ENCODE peak calls at places on chromosomes 13 and 19, in four cellular contexts. K, D, V and J are unnamed samples.

GRCh38 chr19:14361824-14362223 is 19.4 kb upstream of the ADGRE5 start:
- DNase-seq in K (peak; percentile 89), V (peak; percentile 75), D (peak; percentile 83), J (no peak)

GRCh38 chr13:23753523-23753922 is 135.7 kb downstream of the MIPEP start:
- DNase-seq in V (no peak), D (no peak), K (peak; percentile 47), J (peak; percentile 68)

GRCh38 chr13:112771877-112772538 is 82.2 kb downstream of the ATP11A start:
- DNase-seq in K (no peak), D (no peak), V (no peak), J (no peak)

GRCh38 chr19:1153891-1154730 is 20.0 kb downstream of the SBNO2 start:
- DNase-seq in K (no peak), V (no peak), D (no peak), J (no peak)

GRCh38 chr13:39588384-39588783 is 14.6 kb downstream of the LHFPL6 start:
- DNase-seq in V (no peak), D (no peak), K (no peak), J (peak; percentile 54)

GRCh38 chr19:38663156-38663651 is 15.8 kb downstream of the ACTN4 start:
- DNase-seq in K (no peak), D (no peak), V (no peak), J (no peak)

GRCh38 chr13:110978390-110978789 is 63.5 kb upstream of the ANKRD10 start:
- DNase-seq in D (no peak), K (no peak), V (no peak), J (peak; percentile 34)

GRCh38 chr19:42166336-42166735 is 34.1 kb upstream of the POU2F2 start:
- DNase-seq in D (no peak), V (no peak), K (no peak), J (no peak)

GRCh38 chr19:54172413-54172763 is 572 bp downstream of the TMC4 start:
- DNase-seq in V (no peak), K (no peak), D (no peak), J (no peak)

GRCh38 chr19:18439025-18439909 is 1.3 kb upstream of the ISYNA1 start:
- DNase-seq in V (no peak), K (no peak), D (no peak), J (peak; percentile 77)

GRCh38 chr13:82147526-82147925 is 1734.7 kb downstream of the SLITRK1 start:
- DNase-seq in K (no peak), V (no peak), D (no peak), J (no peak)

GRCh38 chr19:56476671-56477428 is at the start of gene ZNF667:
- DNase-seq in K (peak; percentile 52), D (no peak), V (no peak), J (peak; percentile 59)

GRCh38 chr19:49502866-49503581 is 6.8 kb downstream of the RPS11 start:
- DNase-seq in V (no peak), K (no peak), D (peak; percentile 46), J (peak; percentile 81)

GRCh38 chr13:106155411-106155810 is 380.1 kb downstream of the EFNB2 start:
- DNase-seq in K (no peak), D (no peak), V (no peak), J (peak; percentile 79)

GRCh38 chr13:94978516-94978915 is 266.2 kb upstream of the SOX21 start:
- DNase-seq in V (no peak), D (no peak), K (no peak), J (no peak)

GRCh38 chr19:13055213-13056051 is 47.2 kb downstream of the LYL1 start:
- DNase-seq in V (peak; percentile 80), K (peak; percentile 76), D (peak; percentile 67), J (peak; percentile 89)

GRCh38 chr13:35855531-35856019 is 275.6 kb downstream of the DCLK1 start:
- DNase-seq in V (peak; percentile 66), D (peak; percentile 97), K (peak; percentile 99), J (no peak)

GRCh38 chr13:48727252-48728011 is 73.7 kb downstream of the CYSLTR2 start:
- DNase-seq in V (no peak), D (no peak), K (no peak), J (peak; percentile 70)

GRCh38 chr13:111393221-111393790 is 72.9 kb downstream of the TEX29 start:
- DNase-seq in V (no peak), D (no peak), K (peak; percentile 65), J (no peak)

GRCh38 chr19:530133-531008 is 1.2 kb upstream of the CDC34 start:
- DNase-seq in D (no peak), K (no peak), V (no peak), J (no peak)

GRCh38 chr19:51719251-51719901 is 4.4 kb downstream of the HAS1 start:
- DNase-seq in V (peak; percentile 69), D (peak; percentile 62), K (no peak), J (no peak)

DNA sequence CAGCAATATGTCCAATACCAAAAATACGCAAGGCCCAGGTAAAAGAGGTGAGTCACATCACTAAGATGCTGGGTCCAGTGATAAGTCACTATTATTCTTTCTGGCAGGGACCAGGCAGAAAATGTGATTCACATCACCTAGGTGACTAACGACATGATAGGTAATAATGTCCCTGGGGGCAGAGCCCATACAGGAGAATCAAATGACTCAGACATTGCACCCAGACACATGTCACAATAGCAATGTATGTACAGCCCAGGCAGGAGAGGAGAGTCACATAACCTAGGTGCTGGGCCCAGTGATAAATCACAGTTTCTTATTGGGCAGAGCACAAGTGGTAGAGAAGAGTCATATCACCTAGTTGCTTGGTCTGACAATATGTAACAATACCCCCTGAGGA is 28.9 kb upstream of the ZNF729 start:
- DNase-seq in D (no peak), V (no peak), K (no peak), J (no peak)
- H4K5ac ChIP-seq in D (no peak overlapping the region), V (no peak overlapping the region), K (no peak overlapping the region), J (no peak overlapping the region)

DNA sequence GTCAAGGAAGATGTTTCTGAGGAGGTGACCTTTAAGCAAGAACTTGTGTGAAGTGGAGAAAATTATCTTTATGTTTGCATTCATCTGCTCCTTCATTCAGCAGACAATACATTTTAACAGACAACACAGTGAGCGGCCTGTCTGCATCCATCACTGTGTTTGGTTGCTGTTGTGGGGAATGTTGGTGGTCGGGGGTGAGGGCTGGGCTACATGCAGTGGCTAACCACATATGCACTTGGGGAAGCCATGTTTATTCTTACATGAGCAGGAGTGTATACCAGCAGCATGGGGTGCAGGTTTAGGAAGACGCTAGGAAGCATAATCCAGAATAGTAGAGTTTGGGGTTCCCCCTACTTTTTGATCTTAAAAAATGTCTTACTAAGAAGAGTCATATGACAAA is 66.4 kb downstream of the DHRS12 start:
- DNase-seq in K (no peak), D (no peak), V (no peak), J (no peak)
- H4K5ac ChIP-seq in K (no peak overlapping the region), D (no peak overlapping the region), V (no peak overlapping the region), J (no peak overlapping the region)

DNA sequence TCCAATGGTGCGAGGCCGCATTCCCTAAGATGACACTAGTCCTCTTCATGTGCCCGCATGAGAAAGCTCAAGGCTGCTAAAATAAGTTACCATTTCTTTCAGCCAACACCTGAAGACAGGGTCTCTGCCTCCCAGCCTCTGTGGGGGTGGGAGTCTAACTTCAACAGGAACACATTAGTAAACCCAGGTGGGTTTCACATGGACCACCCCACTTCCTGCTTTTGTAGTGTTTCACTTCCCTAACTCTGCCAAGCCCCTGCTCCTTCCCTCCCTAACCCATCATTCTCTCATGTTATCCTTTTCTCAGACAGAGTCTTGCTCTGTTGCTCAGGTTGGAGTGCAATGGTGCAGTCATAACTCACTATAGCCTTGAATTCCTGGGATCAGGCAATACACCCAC is 783.6 kb downstream of the UQCRFS1 start:
- DNase-seq in D (no peak), V (peak; percentile 10), K (no peak), J (no peak)
- H4K5ac ChIP-seq in D (no peak overlapping the region), V (no peak overlapping the region), K (no peak overlapping the region), J (no peak overlapping the region)

GRCh38 chr19:34662919-34663318 is 14.0 kb downstream of the SCGB2B2 start:
- DNase-seq in K (peak; percentile 42), D (peak; percentile 72), V (no peak), J (no peak)
- H4K5ac ChIP-seq in K (no peak overlapping the region), D (no peak overlapping the region), V (no peak overlapping the region), J (no peak overlapping the region)

GRCh38 chr13:33284016-33284415 is 1.5 kb downstream of the STARD13 start:
- DNase-seq in D (no peak), V (no peak), K (no peak), J (peak; percentile 65)
- H4K5ac ChIP-seq in D (no peak overlapping the region), V (no peak overlapping the region), K (no peak overlapping the region), J (no peak overlapping the region)

GRCh38 chr19:6173190-6173589 is 37.7 kb downstream of the ACSBG2 start:
- DNase-seq in K (no peak), D (no peak), V (no peak), J (no peak)
- H4K5ac ChIP-seq in K (no peak overlapping the region), D (no peak overlapping the region), V (no peak overlapping the region), J (no peak overlapping the region)

DNA sequence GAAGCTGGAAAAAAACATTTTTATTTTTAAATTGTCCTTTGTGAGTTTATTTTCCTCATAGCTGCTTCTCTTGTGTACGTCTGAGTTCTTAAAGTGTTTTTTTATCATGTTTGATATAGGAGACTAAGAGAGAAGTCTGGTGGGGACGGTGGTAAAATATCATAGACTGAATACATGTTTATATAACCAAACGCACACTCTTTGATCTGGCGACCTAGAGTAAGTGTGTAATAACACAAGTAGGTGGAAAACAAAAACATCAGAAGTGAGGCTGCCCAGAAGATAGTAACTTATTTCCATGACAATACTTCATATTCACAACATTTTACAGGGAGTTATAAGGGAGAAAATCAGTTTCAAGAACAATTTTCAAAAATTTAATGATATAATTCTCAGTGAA is 118.2 kb upstream of the POSTN start:
- DNase-seq in D (no peak), K (no peak), V (no peak), J (peak; percentile 6)
- H4K5ac ChIP-seq in D (no peak overlapping the region), K (no peak overlapping the region), V (no peak overlapping the region), J (no peak overlapping the region)

GRCh38 chr13:74158028-74158427 is 23.8 kb upstream of the KLF12 start:
- DNase-seq in K (no peak), D (no peak), V (no peak), J (peak; percentile 47)

GRCh38 chr13:74166286-74166685 is 32.1 kb upstream of the KLF12 start:
- DNase-seq in D (no peak), K (no peak), V (no peak), J (peak; percentile 44)

GRCh38 chr13:74158606-74159352 is 24.6 kb upstream of the KLF12 start:
- DNase-seq in K (no peak), D (no peak), V (no peak), J (no peak)

GRCh38 chr13:74162135-74162534 is 27.9 kb upstream of the KLF12 start:
- DNase-seq in D (no peak), K (no peak), V (no peak), J (no peak)

GRCh38 chr13:74162782-74163181 is 28.6 kb upstream of the KLF12 start:
- DNase-seq in V (no peak), K (no peak), D (no peak), J (no peak)
- H4K5ac ChIP-seq in V (no peak overlapping the region), K (no peak overlapping the region), D (no peak overlapping the region), J (no peak overlapping the region)

DNA sequence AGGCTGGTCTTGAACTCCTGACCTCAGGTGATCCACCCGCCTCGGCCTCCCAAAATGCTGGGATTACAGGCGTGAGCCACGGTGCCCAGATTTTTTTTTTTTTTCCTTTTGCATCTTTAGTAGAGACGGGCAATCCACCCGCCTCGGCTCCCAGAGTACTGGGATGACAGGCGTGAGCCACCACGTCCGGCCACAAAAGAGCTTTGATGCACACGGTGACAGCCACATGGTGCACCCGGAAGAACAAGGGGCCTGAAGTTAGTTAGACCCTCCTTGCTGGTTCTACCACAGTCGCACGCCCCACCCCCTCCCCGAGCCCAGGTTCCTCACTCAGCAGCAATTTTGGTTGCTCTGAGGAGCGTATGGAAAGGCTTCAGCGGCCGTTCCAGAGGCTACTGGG is 54.2 kb upstream of the USE1 start:
- DNase-seq in D (no peak), K (no peak), V (no peak), J (no peak)
- H4K5ac ChIP-seq in D (no peak overlapping the region), K (no peak overlapping the region), V (no peak overlapping the region), J (no peak overlapping the region)